ENCODE peak calls at places on chromosomes 12 and 14, in seven cellular contexts. F is IMR-90, K is neuronal stem cell, M is H1, P is mesendoderm, T is H9, E is mesenchymal stem cell. G is an unnamed sample.

GRCh38 chr14:52551696-52552062 is 626 bp downstream of the TXNDC16 start:
- DNase-seq in K (peak; percentile 17), P (no peak), T (no peak), M (no peak), F (peak; percentile 39), E (peak; percentile 55), G (no peak)

GRCh38 chr12:52259850-52260249 is 14.6 kb upstream of the KRT86 start:
- DNase-seq in K (no peak), E (no peak), T (no peak), P (no peak), F (no peak), M (no peak), G (no peak)

GRCh38 chr12:63353559-63353958 is 202.6 kb upstream of the AVPR1A start:
- DNase-seq in E (no peak), F (peak; percentile 2), P (no peak), T (no peak), K (no peak), M (no peak), G (no peak)

GRCh38 chr12:53927220-53928029 is 11.2 kb upstream of the HOXC13 start:
- DNase-seq in M (no peak), F (no peak), E (no peak), P (no peak), K (no peak), T (peak; percentile 47), G (no peak)

GRCh38 chr12:66584673-66585072 is 94.2 kb downstream of the GRIP1 start:
- DNase-seq in E (no peak), F (no peak), M (no peak), P (peak; percentile 13), K (no peak), T (no peak), G (no peak)

GRCh38 chr14:61841145-61841544 is 78.9 kb downstream of the SNAPC1 start:
- DNase-seq in M (no peak), F (no peak), T (no peak), P (no peak), E (no peak), K (no peak), G (no peak)

GRCh38 chr12:108645686-108646596 is 12.2 kb upstream of the SELPLG start:
- DNase-seq in P (no peak), K (no peak), E (no peak), T (peak; percentile 23), M (no peak), F (no peak), G (no peak)

GRCh38 chr12:4169522-4169921 is 104.0 kb upstream of the CCND2 start:
- DNase-seq in F (no peak), E (no peak), T (no peak), P (no peak), M (no peak), K (no peak), G (no peak)

GRCh38 chr14:65301862-65302539 is 110.5 kb upstream of the FUT8 start:
- DNase-seq in F (no peak), T (no peak), E (no peak), K (no peak), M (no peak), P (peak; percentile 71), G (no peak)

GRCh38 chr12:92860521-92860920 is 68.6 kb downstream of the EEA1 start:
- DNase-seq in K (no peak), T (no peak), M (no peak), F (peak; percentile 31), E (peak; percentile 55), P (no peak), G (no peak)

GRCh38 chr12:115835445-115835844 is 442.0 kb downstream of the MED13L start:
- DNase-seq in T (no peak), P (no peak), E (peak; percentile 19), K (no peak), F (no peak), M (no peak), G (no peak)

GRCh38 chr14:52400846-52401245 is 86.7 kb downstream of the PTGER2 start:
- DNase-seq in E (no peak), T (no peak), P (no peak), F (no peak), M (no peak), K (no peak), G (no peak)

GRCh38 chr12:78562358-78563205 is 302.0 kb upstream of the SYT1 start:
- DNase-seq in K (no peak), P (peak; percentile 54), T (no peak), M (no peak), F (peak; percentile 2), E (peak; percentile 28), G (no peak)

GRCh38 chr14:45249847-45250575 is 3.0 kb downstream of the MIS18BP1 start:
- DNase-seq in T (no peak), F (peak; percentile 94), P (no peak), K (no peak), M (no peak), E (peak; percentile 99), G (peak; percentile 19)

GRCh38 chr12:56160160-56160763 is 2.1 kb downstream of the MYL6 start:
- DNase-seq in K (no peak), M (no peak), T (no peak), F (peak; percentile 35), P (peak; percentile 21), E (peak; percentile 43), G (peak; percentile 62)

GRCh38 chr12:5201554-5202243 is 158.0 kb downstream of the KCNA5 start:
- DNase-seq in K (no peak), M (no peak), P (peak; percentile 85), E (peak; percentile 58), F (peak; percentile 54), T (peak; percentile 90), G (peak; percentile 6)

GRCh38 chr12:45232771-45233372 is 17.0 kb downstream of the ANO6 start:
- DNase-seq in K (no peak), F (peak; percentile 98), M (no peak), E (peak; percentile 99), T (peak; percentile 70), P (peak; percentile 91), G (peak; percentile 92)

GRCh38 chr12:92041742-92042141 is 103.9 kb downstream of the BTG1 start:
- DNase-seq in P (peak; percentile 34), F (peak; percentile 33), M (no peak), K (no peak), T (no peak), E (no peak), G (no peak)

GRCh38 chr12:112847708-112848337 is 56.3 kb downstream of the RPH3A start:
- DNase-seq in E (no peak), K (no peak), P (peak; percentile 27), F (no peak), M (no peak), T (peak; percentile 75), G (no peak)

GRCh38 chr12:121423682-121424631 is 24.0 kb downstream of the RNF34 start:
- DNase-seq in E (peak; percentile 31), K (no peak), M (no peak), T (no peak), F (peak; percentile 38), P (no peak), G (no peak)

GRCh38 chr12:110778801-110779577 is 36.3 kb upstream of the PPP1CC start:
- DNase-seq in F (no peak), M (no peak), E (no peak), T (no peak), K (no peak), P (no peak), G (no peak)

GRCh38 chr14:28830115-28830534 is 63.5 kb downstream of the FOXG1 start:
- DNase-seq in P (no peak), E (no peak), K (no peak), M (no peak), F (no peak), T (no peak), G (peak; percentile 68)

GRCh38 chr12:63921157-63921556 is 76.7 kb downstream of the SRGAP1 start:
- DNase-seq in M (no peak), E (no peak), F (no peak), T (no peak), K (no peak), P (no peak), G (peak; percentile 23)

GRCh38 chr12:65608319-65608916 is 215.9 kb upstream of the HMGA2 start:
- DNase-seq in M (no peak), P (no peak), E (no peak), F (peak; percentile 47), T (no peak), K (no peak), G (peak; percentile 42)

GRCh38 chr12:46268349-46268616 is 560 bp downstream of the SLC38A1 start:
- DNase-seq in F (peak; percentile 19), E (no peak), T (no peak), P (no peak), K (no peak), M (no peak), G (no peak)

GRCh38 chr12:130695061-130695460 is 21.0 kb downstream of the RIMBP2 start:
- DNase-seq in T (no peak), P (no peak), E (no peak), F (no peak), M (no peak), K (no peak), G (no peak)
- H3K23ac ChIP-seq in T (no peak overlapping the region), P (no peak overlapping the region), E (no peak overlapping the region), F (no peak overlapping the region), M (no peak overlapping the region), K (no peak overlapping the region), G (no peak overlapping the region)

GRCh38 chr12:89893972-89894706 is 185.5 kb upstream of the ATP2B1 start:
- DNase-seq in P (no peak), K (no peak), E (peak; percentile 15), T (no peak), M (no peak), F (peak; percentile 47), G (peak; percentile 26)
- H2BK120ac ChIP-seq in P (no peak overlapping the region), K (no peak overlapping the region), E (no peak overlapping the region), T (no peak overlapping the region), M (no peak overlapping the region), F (peak overlapping the region; percentile 7), G (no peak overlapping the region)

GRCh38 chr12:49900371-49900770 is 3.3 kb downstream of the FAIM2 start:
- DNase-seq in P (no peak), F (no peak), E (no peak), K (no peak), T (no peak), M (no peak), G (no peak)
- H2BK5ac ChIP-seq in P (no peak overlapping the region), F (no peak overlapping the region), E (no peak overlapping the region), K (peak overlapping the region; percentile 15), T (no peak overlapping the region), M (no peak overlapping the region), G (no peak overlapping the region)

GRCh38 chr12:124434364-124434763 is 133.0 kb downstream of the NCOR2 start:
- DNase-seq in E (no peak), T (no peak), M (peak; percentile 10), F (no peak), K (no peak), P (no peak), G (no peak)

GRCh38 chr12:124436366-124436765 is 131.0 kb downstream of the NCOR2 start:
- DNase-seq in P (peak; percentile 44), T (no peak), K (no peak), F (peak; percentile 16), M (no peak), E (no peak), G (no peak)

GRCh38 chr12:124434951-124435805 is 132.2 kb downstream of the NCOR2 start:
- DNase-seq in E (no peak), P (no peak), T (no peak), M (no peak), F (no peak), K (no peak), G (no peak)

GRCh38 chr12:124437121-124437520 is 130.3 kb downstream of the NCOR2 start:
- DNase-seq in M (no peak), F (no peak), P (no peak), T (no peak), K (no peak), E (no peak), G (no peak)

GRCh38 chr12:124435806-124436345 is 131.5 kb downstream of the NCOR2 start:
- DNase-seq in K (no peak), P (no peak), T (no peak), F (no peak), M (no peak), E (no peak), G (no peak)
- H3K23ac ChIP-seq in K (no peak overlapping the region), P (no peak overlapping the region), T (no peak overlapping the region), F (no peak overlapping the region), M (no peak overlapping the region), E (no peak overlapping the region), G (no peak overlapping the region)

GRCh38 chr14:102966681-102967505 is 44.4 kb downstream of the AMN start:
- DNase-seq in K (no peak), E (no peak), F (no peak), M (no peak), P (no peak), T (no peak), G (no peak)
- H2BK120ac ChIP-seq in K (no peak overlapping the region), E (no peak overlapping the region), F (no peak overlapping the region), M (no peak overlapping the region), P (no peak overlapping the region), T (no peak overlapping the region), G (no peak overlapping the region)

G was measured in trophoblast cell.